ENCODE peak calls at places on chromosomes 7 and 10, in four cellular contexts. H is A172; Y is stimulated activated CD8-positive, alpha-beta memory T cell treated with anti-CD3 and anti-CD28 coated beads, Interleukin-4, amount 100 ng/mL, for 4 hours; N is NCI-H1105. W is an unnamed sample.

GRCh38 chr7:44980393-44981034 is 1.7 kb upstream of the MYO1G start:
- DNase-seq in Y (no peak), N (no peak), H (peak; percentile 81), W (peak; percentile 87)

GRCh38 chr7:138951953-138952352 is 29.2 kb downstream of the KIAA1549 start:
- DNase-seq in N (no peak), Y (no peak), H (no peak), W (peak; percentile 18)

GRCh38 chr7:42192851-42193456 is 44.1 kb downstream of the GLI3 start:
- DNase-seq in H (no peak), Y (no peak), N (no peak), W (peak; percentile 54)

GRCh38 chr10:57222603-57223002 is 861.5 kb upstream of the ZWINT start:
- DNase-seq in Y (no peak), H (no peak), N (no peak), W (no peak)

GRCh38 chr7:346116-346898 is 56.3 kb downstream of the FOXL3 start:
- DNase-seq in N (no peak), H (no peak), Y (no peak), W (no peak)

GRCh38 chr7:3200504-3200903 is 100.5 kb upstream of the SDK1 start:
- DNase-seq in H (peak; percentile 69), Y (no peak), N (no peak), W (peak; percentile 54)

GRCh38 chr7:77269360-77270075 is 69.9 kb upstream of the FGL2 start:
- DNase-seq in N (no peak), H (no peak), Y (no peak), W (no peak)

GRCh38 chr7:19619122-19619521 is 89.7 kb downstream of the POLR1F start:
- DNase-seq in H (peak; percentile 64), Y (no peak), N (no peak), W (no peak)

GRCh38 chr10:123139521-123140163 is 3.9 kb downstream of the HMX3 start:
- DNase-seq in N (no peak), Y (no peak), H (peak; percentile 5), W (peak; percentile 68)

GRCh38 chr10:46050956-46051355 is 4.9 kb upstream of the MSMB start:
- DNase-seq in N (no peak), H (no peak), Y (no peak), W (peak; percentile 38)

GRCh38 chr7:99714171-99714570 is 20.8 kb downstream of the CYP3A7 start:
- DNase-seq in Y (no peak), N (no peak), H (no peak), W (no peak)

GRCh38 chr10:30882281-30882680 is 149.4 kb downstream of the ZNF438 start:
- DNase-seq in N (no peak), Y (no peak), H (no peak), W (no peak)

GRCh38 chr10:130816116-130816901 is 495.2 kb downstream of the TCERG1L start:
- DNase-seq in H (no peak), Y (no peak), N (no peak), W (no peak)

GRCh38 chr10:104521901-104522827 is 118.9 kb upstream of the SORCS3 start:
- DNase-seq in N (peak; percentile 41), H (no peak), Y (no peak), W (no peak)

GRCh38 chr10:131885391-131886165 is 15.2 kb upstream of the PPP2R2D start:
- DNase-seq in N (peak; percentile 11), Y (peak; percentile 75), H (peak; percentile 25), W (peak; percentile 64)

GRCh38 chr7:151894131-151895007 is 17.5 kb upstream of the PRKAG2 start:
- DNase-seq in H (no peak), Y (no peak), N (no peak), W (no peak)

GRCh38 chr7:84548366-84549085 is 353.9 kb upstream of the SEMA3A start:
- DNase-seq in H (peak; percentile 85), Y (no peak), N (no peak), W (peak; percentile 75)

GRCh38 chr7:155992974-155993373 is 180.7 kb upstream of the SHH start:
- DNase-seq in H (no peak), N (no peak), Y (no peak), W (no peak)

GRCh38 chr10:79282388-79282787 is 64.9 kb upstream of the PPIF start:
- DNase-seq in N (no peak), H (no peak), Y (no peak), W (no peak)

GRCh38 chr10:5373891-5374611 is 9.3 kb downstream of the UCN3 start:
- DNase-seq in H (no peak), Y (no peak), N (no peak), W (no peak)

GRCh38 chr7:139679731-139680594 is 97.8 kb downstream of the HIPK2 start:
- DNase-seq in N (no peak), H (no peak), Y (no peak), W (peak; percentile 78)

GRCh38 chr7:36214608-36215016 is 61.6 kb downstream of the EEPD1 start:
- DNase-seq in N (no peak), Y (no peak), H (no peak), W (no peak)

GRCh38 chr7:130135208-130136205 is 65.2 kb downstream of the KLHDC10 start:
- DNase-seq in N (no peak), Y (no peak), H (peak; percentile 60), W (peak; percentile 51)

GRCh38 chr7:111911166-111911961 is 294.8 kb downstream of the DOCK4 start:
- DNase-seq in H (no peak), N (no peak), Y (no peak), W (no peak)

GRCh38 chr7:83581667-83582435 is 67.1 kb downstream of the SEMA3E start:
- DNase-seq in Y (no peak), H (no peak), N (no peak), W (no peak)

GRCh38 chr10:22821501-22821900 is 106.4 kb upstream of the ARMC3 start:
- DNase-seq in H (peak; percentile 88), Y (no peak), N (no peak), W (no peak)

GRCh38 chr10:88077977-88078376 is 214.6 kb downstream of the PTEN start:
- DNase-seq in N (no peak), Y (no peak), H (no peak), W (peak; percentile 8)

GRCh38 chr10:31675726-31676125 is 252.9 kb downstream of the ARHGAP12 start:
- DNase-seq in Y (no peak), N (no peak), H (no peak), W (no peak)

GRCh38 chr7:2141011-2141410 is 91.7 kb downstream of the MAD1L1 start:
- DNase-seq in Y (no peak), H (no peak), N (no peak), W (no peak)

GRCh38 chr7:145339319-145339718 is 503.5 kb upstream of the TPK1 start:
- DNase-seq in Y (no peak), H (no peak), N (no peak), W (no peak)

GRCh38 chr7:2478800-2479199 is 2.6 kb upstream of the GRIFIN start:
- DNase-seq in Y (no peak), N (no peak), H (peak; percentile 70), W (no peak)

GRCh38 chr7:20786779-20787651 is at the start of gene SP8:
- DNase-seq in N (peak; percentile 66), Y (no peak), H (no peak), W (peak; percentile 95)

GRCh38 chr10:131436467-131436866 is 124.9 kb upstream of the TCERG1L start:
- DNase-seq in Y (no peak), N (peak; percentile 2), H (no peak), W (peak; percentile 33)

GRCh38 chr7:89695241-89695640 is 459.0 kb upstream of the STEAP1 start:
- DNase-seq in H (no peak), Y (no peak), N (no peak), W (no peak)

GRCh38 chr7:80403686-80404241 is 108.1 kb downstream of the GNAT3 start:
- DNase-seq in Y (no peak), H (no peak), N (no peak), W (no peak)

W was measured in Daoy.